ENCODE peak calls at places on chromosomes 12 and 14, in seven cellular contexts. One of them, this sample, is unnamed.

GRCh38 chr12:68482660-68483059 is 128.0 kb upstream of the RAP1B start:
- DNase-seq in astrocyte: no peak
- DNase-seq in ovary: no peak
- DNase-seq in tibial nerve: no peak
- DNase-seq in CD8-positive, alpha-beta T cell: no peak
- DNase-seq in WERI-Rb-1: no peak
- DNase-seq in aorta: no peak
- DNase-seq in this sample: no peak

GRCh38 chr12:98870521-98870920 is 225.4 kb downstream of the APAF1 start:
- DNase-seq in astrocyte: no peak
- DNase-seq in ovary: no peak
- DNase-seq in tibial nerve: no peak
- DNase-seq in CD8-positive, alpha-beta T cell: no peak
- DNase-seq in WERI-Rb-1: no peak
- DNase-seq in aorta: no peak
- DNase-seq in this sample: no peak

GRCh38 chr12:104219361-104219892 is 3.8 kb downstream of the TXNRD1 start:
- DNase-seq in astrocyte: peak; percentile 97
- DNase-seq in ovary: no peak
- DNase-seq in tibial nerve: no peak
- DNase-seq in CD8-positive, alpha-beta T cell: no peak
- DNase-seq in WERI-Rb-1: no peak
- DNase-seq in aorta: no peak
- DNase-seq in this sample: no peak

GRCh38 chr14:33737446-33737845 is 213.4 kb downstream of the EGLN3 start:
- DNase-seq in astrocyte: peak; percentile 93
- DNase-seq in ovary: no peak
- DNase-seq in tibial nerve: no peak
- DNase-seq in CD8-positive, alpha-beta T cell: no peak
- DNase-seq in WERI-Rb-1: no peak
- DNase-seq in aorta: no peak
- DNase-seq in this sample: no peak

GRCh38 chr12:214005-214736 is at the start of gene SLC6A12:
- DNase-seq in astrocyte: no peak
- DNase-seq in ovary: no peak
- DNase-seq in tibial nerve: no peak
- DNase-seq in CD8-positive, alpha-beta T cell: no peak
- DNase-seq in WERI-Rb-1: no peak
- DNase-seq in aorta: no peak
- DNase-seq in this sample: peak; percentile 32

GRCh38 chr12:65121049-65121955 is at the start of gene WIF1:
- DNase-seq in astrocyte: no peak
- DNase-seq in ovary: no peak
- DNase-seq in tibial nerve: no peak
- DNase-seq in CD8-positive, alpha-beta T cell: no peak
- DNase-seq in WERI-Rb-1: peak; percentile 56
- DNase-seq in aorta: peak; percentile 54
- DNase-seq in this sample: no peak

GRCh38 chr12:112635036-112635435 is 156.5 kb upstream of the RPH3A start:
- DNase-seq in astrocyte: no peak
- DNase-seq in ovary: no peak
- DNase-seq in tibial nerve: no peak
- DNase-seq in CD8-positive, alpha-beta T cell: no peak
- DNase-seq in WERI-Rb-1: no peak
- DNase-seq in aorta: no peak
- DNase-seq in this sample: no peak

GRCh38 chr12:96258451-96258933 is 64.3 kb downstream of the ELK3 start:
- DNase-seq in astrocyte: peak; percentile 60
- DNase-seq in ovary: peak; percentile 57
- DNase-seq in tibial nerve: no peak
- DNase-seq in CD8-positive, alpha-beta T cell: no peak
- DNase-seq in WERI-Rb-1: no peak
- DNase-seq in aorta: peak; percentile 78
- DNase-seq in this sample: peak; percentile 80

GRCh38 chr12:132052191-132052932 is 91.8 kb downstream of the DDX51 start:
- DNase-seq in astrocyte: no peak
- DNase-seq in ovary: no peak
- DNase-seq in tibial nerve: no peak
- DNase-seq in CD8-positive, alpha-beta T cell: no peak
- DNase-seq in WERI-Rb-1: no peak
- DNase-seq in aorta: no peak
- DNase-seq in this sample: no peak

GRCh38 chr14:41606249-41607118 is at the start of gene LRFN5:
- DNase-seq in astrocyte: peak; percentile 40
- DNase-seq in ovary: peak; percentile 34
- DNase-seq in tibial nerve: no peak
- DNase-seq in CD8-positive, alpha-beta T cell: no peak
- DNase-seq in WERI-Rb-1: no peak
- DNase-seq in aorta: peak; percentile 56
- DNase-seq in this sample: peak; percentile 46

GRCh38 chr12:21190016-21190415 is 59.0 kb downstream of the SLCO1B1 start:
- DNase-seq in astrocyte: no peak
- DNase-seq in ovary: no peak
- DNase-seq in tibial nerve: no peak
- DNase-seq in CD8-positive, alpha-beta T cell: no peak
- DNase-seq in WERI-Rb-1: no peak
- DNase-seq in aorta: no peak
- DNase-seq in this sample: no peak

GRCh38 chr12:30041096-30041495 is 257.4 kb upstream of the TMTC1 start:
- DNase-seq in astrocyte: peak; percentile 32
- DNase-seq in ovary: no peak
- DNase-seq in tibial nerve: no peak
- DNase-seq in CD8-positive, alpha-beta T cell: no peak
- DNase-seq in WERI-Rb-1: no peak
- DNase-seq in aorta: no peak
- DNase-seq in this sample: no peak

GRCh38 chr12:14403711-14404164 is 38.3 kb downstream of the ATF7IP start:
- DNase-seq in astrocyte: peak; percentile 86
- DNase-seq in ovary: no peak
- DNase-seq in tibial nerve: no peak
- DNase-seq in CD8-positive, alpha-beta T cell: no peak
- DNase-seq in WERI-Rb-1: no peak
- DNase-seq in aorta: no peak
- DNase-seq in this sample: peak; percentile 53

GRCh38 chr12:49057888-49058287 is 2.7 kb downstream of the KMT2D start:
- DNase-seq in astrocyte: no peak
- DNase-seq in ovary: no peak
- DNase-seq in tibial nerve: no peak
- DNase-seq in CD8-positive, alpha-beta T cell: no peak
- DNase-seq in WERI-Rb-1: no peak
- DNase-seq in aorta: no peak
- DNase-seq in this sample: no peak

GRCh38 chr14:79090781-79091180 is 920.6 kb downstream of the NRXN3 start:
- DNase-seq in astrocyte: peak; percentile 4
- DNase-seq in ovary: no peak
- DNase-seq in tibial nerve: no peak
- DNase-seq in CD8-positive, alpha-beta T cell: no peak
- DNase-seq in WERI-Rb-1: no peak
- DNase-seq in aorta: no peak
- DNase-seq in this sample: no peak

GRCh38 chr12:75933136-75933535 is 98.4 kb downstream of the PHLDA1 start:
- DNase-seq in astrocyte: peak; percentile 93
- DNase-seq in ovary: no peak
- DNase-seq in tibial nerve: no peak
- DNase-seq in CD8-positive, alpha-beta T cell: no peak
- DNase-seq in WERI-Rb-1: no peak
- DNase-seq in aorta: no peak
- DNase-seq in this sample: no peak

GRCh38 chr14:104724407-104724980 is 465 bp downstream of the ADSS1 start:
- DNase-seq in astrocyte: no peak
- DNase-seq in ovary: peak; percentile 54
- DNase-seq in tibial nerve: no peak
- DNase-seq in CD8-positive, alpha-beta T cell: no peak
- DNase-seq in WERI-Rb-1: peak; percentile 40
- DNase-seq in aorta: peak; percentile 80
- DNase-seq in this sample: peak; percentile 90

GRCh38 chr14:100237735-100238418 is 1.1 kb upstream of the YY1 start:
- DNase-seq in astrocyte: no peak
- DNase-seq in ovary: no peak
- DNase-seq in tibial nerve: no peak
- DNase-seq in CD8-positive, alpha-beta T cell: peak; percentile 28
- DNase-seq in WERI-Rb-1: peak; percentile 26
- DNase-seq in aorta: peak; percentile 71
- DNase-seq in this sample: peak; percentile 65

GRCh38 chr14:100388137-100389050 is 65.3 kb downstream of the SLC25A47 start:
- DNase-seq in astrocyte: no peak
- DNase-seq in ovary: no peak
- DNase-seq in tibial nerve: no peak
- DNase-seq in CD8-positive, alpha-beta T cell: no peak
- DNase-seq in WERI-Rb-1: no peak
- DNase-seq in aorta: no peak
- DNase-seq in this sample: no peak

GRCh38 chr14:77040995-77041744 is 12.7 kb upstream of the IRF2BPL start:
- DNase-seq in astrocyte: no peak
- DNase-seq in ovary: peak; percentile 57
- DNase-seq in tibial nerve: no peak
- DNase-seq in CD8-positive, alpha-beta T cell: no peak
- DNase-seq in WERI-Rb-1: no peak
- DNase-seq in aorta: no peak
- DNase-seq in this sample: no peak

GRCh38 chr12:109302358-109302757 is 6.7 kb downstream of the FOXN4 start:
- DNase-seq in astrocyte: no peak
- DNase-seq in ovary: no peak
- DNase-seq in tibial nerve: no peak
- DNase-seq in CD8-positive, alpha-beta T cell: no peak
- DNase-seq in WERI-Rb-1: no peak
- DNase-seq in aorta: no peak
- DNase-seq in this sample: no peak

GRCh38 chr14:71485833-71486232 is 446.4 kb upstream of the RGS6 start:
- DNase-seq in astrocyte: no peak
- DNase-seq in ovary: no peak
- DNase-seq in tibial nerve: no peak
- DNase-seq in CD8-positive, alpha-beta T cell: no peak
- DNase-seq in WERI-Rb-1: no peak
- DNase-seq in aorta: no peak
- DNase-seq in this sample: no peak

GRCh38 chr14:52711666-52712065 is 4.7 kb downstream of the PSMC6 start:
- DNase-seq in astrocyte: peak; percentile 67
- DNase-seq in ovary: no peak
- DNase-seq in tibial nerve: no peak
- DNase-seq in CD8-positive, alpha-beta T cell: no peak
- DNase-seq in WERI-Rb-1: no peak
- DNase-seq in aorta: no peak
- DNase-seq in this sample: no peak

GRCh38 chr12:132710062-132710421 is 600 bp upstream of the PGAM5 start:
- DNase-seq in astrocyte: no peak
- DNase-seq in ovary: no peak
- DNase-seq in tibial nerve: no peak
- DNase-seq in CD8-positive, alpha-beta T cell: no peak
- DNase-seq in WERI-Rb-1: no peak
- DNase-seq in aorta: no peak
- DNase-seq in this sample: no peak

GRCh38 chr14:82837611-82838140 is 1304.0 kb upstream of the SEL1L start:
- DNase-seq in astrocyte: no peak
- DNase-seq in ovary: no peak
- DNase-seq in tibial nerve: no peak
- DNase-seq in CD8-positive, alpha-beta T cell: no peak
- DNase-seq in WERI-Rb-1: no peak
- DNase-seq in aorta: no peak
- DNase-seq in this sample: no peak

GRCh38 chr12:100826323-100826722 is 31.7 kb downstream of the ANO4 start:
- DNase-seq in astrocyte: peak; percentile 37
- DNase-seq in ovary: peak; percentile 59
- DNase-seq in tibial nerve: no peak
- DNase-seq in CD8-positive, alpha-beta T cell: no peak
- DNase-seq in WERI-Rb-1: no peak
- DNase-seq in aorta: peak; percentile 59
- DNase-seq in this sample: no peak

GRCh38 chr12:42935090-42935489 is 345.5 kb upstream of the PRICKLE1 start:
- DNase-seq in astrocyte: no peak
- DNase-seq in ovary: no peak
- DNase-seq in tibial nerve: no peak
- DNase-seq in CD8-positive, alpha-beta T cell: no peak
- DNase-seq in WERI-Rb-1: no peak
- DNase-seq in aorta: no peak
- DNase-seq in this sample: no peak
- H3K4me3 ChIP-seq in astrocyte: no peak overlapping the region
- H3K4me3 ChIP-seq in ovary: no peak overlapping the region
- H3K4me3 ChIP-seq in tibial nerve: no peak overlapping the region
- H3K4me3 ChIP-seq in CD8-positive, alpha-beta T cell: no peak overlapping the region
- H3K4me3 ChIP-seq in WERI-Rb-1: no peak overlapping the region
- H3K4me3 ChIP-seq in aorta: no peak overlapping the region
- H3K4me3 ChIP-seq in this sample: no peak overlapping the region

GRCh38 chr14:55129428-55130193 is 559 bp downstream of the LGALS3 start:
- DNase-seq in astrocyte: peak; percentile 58
- DNase-seq in ovary: peak; percentile 71
- DNase-seq in tibial nerve: peak; percentile 50
- DNase-seq in CD8-positive, alpha-beta T cell: no peak
- DNase-seq in WERI-Rb-1: peak; percentile 45
- DNase-seq in aorta: peak; percentile 88
- DNase-seq in this sample: peak; percentile 89
- H3K4me3 ChIP-seq in astrocyte: peak overlapping the region; percentile 76
- H3K4me3 ChIP-seq in ovary: peak overlapping the region; percentile 75
- H3K4me3 ChIP-seq in tibial nerve: peak overlapping the region; percentile 75
- H3K4me3 ChIP-seq in CD8-positive, alpha-beta T cell: peak overlapping the region; percentile 46
- H3K4me3 ChIP-seq in WERI-Rb-1: peak overlapping the region; percentile 49
- H3K4me3 ChIP-seq in aorta: peak overlapping the region; percentile 87
- H3K4me3 ChIP-seq in this sample: peak overlapping the region; percentile 76

DNA sequence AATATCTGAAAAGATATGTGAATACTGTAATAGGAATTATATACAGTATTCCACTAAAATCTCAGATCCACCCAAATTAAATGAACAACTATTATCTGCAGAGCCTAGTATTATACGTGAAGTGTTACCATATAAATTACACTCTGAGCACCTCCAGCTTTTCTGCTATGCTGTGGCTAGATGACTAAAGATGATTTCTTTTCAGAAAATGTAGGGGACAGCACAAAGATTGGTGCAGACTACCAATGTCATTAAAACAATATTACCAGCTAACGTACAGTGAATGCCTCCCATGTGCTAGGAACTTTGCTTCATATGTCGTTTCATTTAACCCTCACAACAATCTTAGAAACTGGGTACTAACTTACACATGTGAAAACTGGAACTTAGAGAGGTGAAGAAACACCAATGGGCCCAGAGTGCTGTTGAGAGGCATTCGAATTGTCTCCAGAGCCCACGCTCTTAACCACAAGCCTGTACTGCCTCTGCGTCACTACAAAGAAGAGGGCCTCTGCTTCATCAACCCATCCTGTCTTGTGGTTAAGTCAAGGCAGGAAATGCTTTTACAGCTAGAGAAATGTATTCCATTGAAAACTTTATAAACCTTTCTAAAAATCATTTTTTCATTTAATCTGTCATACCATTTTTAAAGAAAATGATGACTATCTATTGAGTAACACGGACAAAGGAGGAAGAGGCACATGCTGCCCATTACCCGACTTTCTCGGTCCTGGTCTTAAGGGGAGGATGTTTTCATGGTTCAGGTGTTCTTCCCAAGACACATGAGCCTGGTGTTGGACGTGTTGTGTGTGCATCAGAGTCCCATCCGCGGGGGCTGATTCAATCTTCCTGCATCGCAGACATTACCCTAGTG is 1.3 kb downstream of the GPR65 start:
- DNase-seq in astrocyte: peak; percentile 46
- DNase-seq in ovary: no peak
- DNase-seq in tibial nerve: no peak
- DNase-seq in CD8-positive, alpha-beta T cell: peak; percentile 28
- DNase-seq in WERI-Rb-1: no peak
- DNase-seq in aorta: peak; percentile 51
- DNase-seq in this sample: no peak
- H3K4me3 ChIP-seq in astrocyte: no peak overlapping the region
- H3K4me3 ChIP-seq in ovary: no peak overlapping the region
- H3K4me3 ChIP-seq in tibial nerve: peak overlapping the region; percentile 13
- H3K4me3 ChIP-seq in CD8-positive, alpha-beta T cell: peak overlapping the region; percentile 69
- H3K4me3 ChIP-seq in WERI-Rb-1: no peak overlapping the region
- H3K4me3 ChIP-seq in aorta: no peak overlapping the region
- H3K4me3 ChIP-seq in this sample: no peak overlapping the region

GRCh38 chr14:73741876-73742519 is 27.8 kb upstream of the PNMA1 start:
- DNase-seq in astrocyte: no peak
- DNase-seq in ovary: peak; percentile 49
- DNase-seq in tibial nerve: no peak
- DNase-seq in CD8-positive, alpha-beta T cell: no peak
- DNase-seq in WERI-Rb-1: no peak
- DNase-seq in aorta: no peak
- DNase-seq in this sample: no peak
- H3K4me3 ChIP-seq in astrocyte: peak overlapping the region; percentile 44
- H3K4me3 ChIP-seq in ovary: peak overlapping the region; percentile 24
- H3K4me3 ChIP-seq in tibial nerve: peak overlapping the region; percentile 35
- H3K4me3 ChIP-seq in CD8-positive, alpha-beta T cell: peak overlapping the region; percentile 25
- H3K4me3 ChIP-seq in WERI-Rb-1: no peak overlapping the region
- H3K4me3 ChIP-seq in aorta: no peak overlapping the region
- H3K4me3 ChIP-seq in this sample: peak overlapping the region; percentile 28

This sample was measured in heart left ventricle.